ENCODE peak calls at places on chromosomes 4 and X, in five cellular contexts. T, Q, D, H and X are unnamed samples. For H3K36me3 and H3K4me1, the result is how much of the 10 kb centered on the place peaks cover.

GRCh38 chrX:39981946-39982345 is 115.8 kb downstream of the BCOR start:
- DNase-seq in T (no peak), H (no peak), Q (no peak), D (no peak), X (no peak)

GRCh38 chr4:165763640-165764039 is 109.4 kb upstream of the TLL1 start:
- DNase-seq in T (no peak), H (no peak), D (no peak), Q (no peak), X (no peak)

GRCh38 chr4:27414867-27415266 is 554.2 kb downstream of the STIM2 start:
- DNase-seq in Q (no peak), H (no peak), T (no peak), D (no peak), X (no peak)

GRCh38 chr4:107774681-107775080 is 50.1 kb upstream of the SGMS2 start:
- DNase-seq in Q (no peak), H (no peak), D (no peak), T (no peak), X (no peak)

GRCh38 chrX:18146954-18147353 is 73.7 kb downstream of the BEND2 start:
- DNase-seq in H (peak), Q (peak), D (peak), T (peak), X (no peak)

GRCh38 chrX:19761554-19762295 is 125.7 kb downstream of the SH3KBP1 start:
- DNase-seq in H (no peak), D (no peak), T (no peak), Q (no peak), X (no peak)

GRCh38 chr4:52172166-52172565 is 121.1 kb downstream of the SPATA18 start:
- DNase-seq in Q (no peak), H (peak), D (no peak), T (peak), X (no peak)

GRCh38 chr4:118400362-118400761 is 47.6 kb upstream of the PRSS12 start:
- DNase-seq in T (no peak), Q (no peak), H (no peak), D (no peak), X (no peak)

GRCh38 chr4:127069675-127070074 is 563.1 kb upstream of the INTU start:
- DNase-seq in H (peak), T (peak), D (no peak), Q (no peak), X (no peak)

GRCh38 chr4:156298230-156298629 is 344.6 kb upstream of the CTSO start:
- DNase-seq in Q (peak), D (no peak), H (peak), T (peak), X (no peak)

GRCh38 chr4:108072300-108072699 is 82.6 kb downstream of the HADH start:
- DNase-seq in Q (no peak), T (no peak), D (peak), H (no peak), X (peak)

GRCh38 chrX:18810416-18810815 is 103.0 kb downstream of the PPEF1 start:
- DNase-seq in T (no peak), Q (peak), D (no peak), H (no peak), X (no peak)

GRCh38 chr4:101025755-101026154 is 321.6 kb downstream of the PPP3CA start:
- DNase-seq in D (peak), Q (no peak), H (no peak), T (peak), X (no peak)

GRCh38 chrX:154804564-154804956 is 725 bp downstream of the MPP1 start:
- DNase-seq in D (no peak), T (no peak), H (no peak), Q (peak), X (no peak)

GRCh38 chrX:154799554-154800348 is 5.5 kb downstream of the MPP1 start:
- DNase-seq in Q (no peak), H (no peak), D (no peak), T (peak), X (no peak)

GRCh38 chr4:158929939-158930344 is 161.1 kb downstream of the FNIP2 start:
- DNase-seq in D (no peak), Q (peak), H (no peak), T (no peak), X (no peak)
- H3K36me3 ChIP-seq in D (under half), Q (under half), H (under half), T (under half), X (under half)

GRCh38 chr4:8392591-8393190 is 47.8 kb downstream of the ACOX3 start:
- DNase-seq in D (peak), H (peak), Q (peak), T (no peak), X (no peak)

GRCh38 chr4:8393593-8394038 is 46.9 kb downstream of the ACOX3 start:
- DNase-seq in Q (peak), T (peak), H (peak), D (no peak), X (no peak)

GRCh38 chr4:8390604-8391003 is 49.9 kb downstream of the ACOX3 start:
- DNase-seq in D (no peak), T (no peak), H (no peak), Q (no peak), X (no peak)

GRCh38 chr4:8391972-8392371 is 48.6 kb downstream of the ACOX3 start:
- DNase-seq in Q (peak), H (peak), D (peak), T (no peak), X (no peak)

GRCh38 chr4:8391071-8391470 is 49.5 kb downstream of the ACOX3 start:
- DNase-seq in T (no peak), D (peak), H (no peak), Q (no peak), X (no peak)
- H3K27ac ChIP-seq in T (no peak), D (peak), H (no peak), Q (no peak), X (no peak)

DNA sequence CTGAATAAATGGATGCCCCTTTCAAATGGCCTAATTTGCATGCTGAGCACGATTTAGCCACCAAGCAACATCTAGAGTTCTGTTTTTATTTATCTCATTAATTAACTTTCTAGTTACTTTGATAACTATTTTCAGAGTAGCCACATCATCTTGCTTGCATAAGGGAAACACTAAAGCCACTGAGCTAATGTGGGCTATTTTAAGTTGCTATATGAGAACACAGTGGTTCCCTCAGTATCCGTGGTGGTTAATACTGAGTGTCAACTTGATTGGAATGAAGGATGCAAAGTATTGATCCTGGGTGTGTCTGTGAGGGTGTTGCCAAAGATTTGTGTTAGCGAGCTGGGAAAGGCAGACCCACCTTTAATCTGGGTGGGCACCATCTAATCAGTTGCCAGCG is 25.4 kb upstream of the HPSE start:
- DNase-seq in H (no peak), T (no peak), D (no peak), Q (no peak), X (no peak)
- H3K4me1 ChIP-seq in H (under half), T (under half), D (under half), Q (under half), X (under half)

GRCh38 chr4:41670530-41670929 is 78.0 kb downstream of the PHOX2B start:
- DNase-seq in H (no peak), D (no peak), Q (no peak), T (no peak), X (no peak)
- H3K36me3 ChIP-seq in H (under half), D (under half), Q (under half), T (under half), X (under half)

GRCh38 chr4:185958094-185958493 is 110.9 kb upstream of the TLR3 start:
- DNase-seq in Q (no peak), H (no peak), T (no peak), D (no peak), X (no peak)
- H3K27ac ChIP-seq in Q (no peak), H (no peak), T (no peak), D (no peak), X (no peak)

GRCh38 chrX:7131621-7132020 is 15.9 kb upstream of the STS start:
- DNase-seq in D (no peak), T (no peak), Q (no peak), H (no peak), X (no peak)
- H3K4me1 ChIP-seq in D (under half), T (under half), Q (under half), H (under half), X (under half)

GRCh38 chr4:56477192-56477706 is 9.8 kb downstream of the SRP72 start:
- DNase-seq in T (no peak), H (no peak), Q (no peak), D (no peak), X (no peak)
- H3K36me3 ChIP-seq in T (under half), H (half or more), Q (under half), D (half or more), X (half or more)

DNA sequence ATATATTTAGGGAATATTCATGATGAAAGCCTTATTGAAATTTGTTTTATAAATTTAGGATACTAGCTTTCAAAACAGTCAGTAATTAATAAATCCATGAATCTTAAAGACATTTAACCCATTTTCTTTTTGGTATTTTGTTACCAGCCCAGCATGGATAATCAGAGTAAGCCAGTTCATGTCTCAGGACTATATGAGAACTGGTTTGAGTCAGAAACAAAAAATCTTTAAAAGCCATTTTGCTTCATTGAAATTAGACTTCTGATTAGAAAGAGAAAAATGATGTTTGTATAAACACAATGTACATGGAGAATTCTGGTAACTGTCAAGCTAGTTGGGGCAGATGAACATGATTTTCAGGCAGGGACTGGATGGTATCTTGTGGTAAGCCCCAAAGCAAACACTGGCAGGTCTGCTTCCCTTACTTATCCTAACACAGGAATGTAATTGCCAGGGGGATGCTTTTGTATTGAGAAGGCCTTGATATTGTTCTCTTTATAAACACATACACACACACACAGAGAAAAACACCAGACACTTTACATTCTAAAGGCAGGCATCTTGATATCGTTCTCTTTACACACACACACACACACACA is 9.4 kb downstream of the ARHGAP10 start:
- DNase-seq in D (no peak), T (peak), Q (no peak), H (peak), X (no peak)
- H3K27ac ChIP-seq in D (no peak), T (no peak), Q (no peak), H (peak), X (no peak)